ENCODE peak calls at places on chromosomes 7 and 10, in ten cellular contexts. W, E, C, P, R, V, G, O, X and Z are unnamed samples.

GRCh38 chr10:45547207-45547606 is 125.4 kb downstream of the ZFAND4 start:
- DNase-seq in V (no peak), O (no peak), P (no peak), C (no peak), X (no peak), R (no peak), G (no peak), W (no peak), E (no peak), Z (no peak)

GRCh38 chr10:119642556-119643111 is 8.5 kb upstream of the BAG3 start:
- DNase-seq in E (no peak), C (no peak), X (no peak), W (no peak), R (no peak), O (no peak), G (no peak), V (no peak), P (no peak), Z (no peak)

GRCh38 chr7:124996778-124997177 is 67.2 kb upstream of the POT1 start:
- DNase-seq in G (no peak), P (no peak), E (no peak), R (no peak), W (no peak), C (no peak), X (no peak), O (no peak), V (no peak), Z (no peak)

GRCh38 chr10:27104919-27105318 is 4.6 kb upstream of the ANKRD26 start:
- DNase-seq in V (no peak), C (no peak), G (no peak), E (no peak), W (no peak), P (no peak), R (no peak), O (no peak), X (no peak), Z (no peak)

GRCh38 chr7:154927624-154928125 is 75.2 kb downstream of the PAXIP1 start:
- DNase-seq in E (peak; percentile 65), O (no peak), W (peak; percentile 39), V (peak; percentile 66), P (peak; percentile 87), G (peak; percentile 90), R (no peak), C (peak; percentile 89), X (peak; percentile 88), Z (peak; percentile 98)

GRCh38 chr7:26526288-26526587 is 234.6 kb downstream of the SNX10 start:
- DNase-seq in C (no peak), X (no peak), O (no peak), E (no peak), R (no peak), W (no peak), G (no peak), V (no peak), P (no peak), Z (no peak)

GRCh38 chr10:129972966-129973673 is 9.0 kb upstream of the EBF3 start:
- DNase-seq in V (no peak), C (no peak), R (no peak), G (no peak), X (no peak), W (no peak), P (no peak), E (no peak), O (no peak), Z (no peak)

GRCh38 chr10:30818854-30819253 is 189.3 kb upstream of the LYZL2 start:
- DNase-seq in R (no peak), E (no peak), C (peak; percentile 72), V (no peak), P (no peak), W (no peak), G (no peak), O (peak; percentile 91), X (no peak), Z (no peak)

GRCh38 chr7:36021367-36021766 is 131.7 kb upstream of the EEPD1 start:
- DNase-seq in V (no peak), X (no peak), C (no peak), E (no peak), P (no peak), G (no peak), R (no peak), W (no peak), O (peak; percentile 62), Z (no peak)

GRCh38 chr10:112221545-112221944 is 38.0 kb upstream of the GPAM start:
- DNase-seq in E (no peak), C (no peak), W (no peak), O (no peak), P (peak; percentile 33), R (no peak), V (no peak), X (no peak), G (no peak), Z (no peak)
- TF ChIP-seq POLR2A in E (no peak), C (no peak), W (no peak), O (no peak), P (no peak), R (no peak), V (no peak), X (no peak), G (no peak), Z (no peak)

GRCh38 chr10:11742009-11742778 is at the start of gene ECHDC3:
- DNase-seq in E (peak; percentile 73), V (peak; percentile 21), C (no peak), X (peak; percentile 73), O (peak; percentile 92), W (no peak), G (peak; percentile 38), R (peak; percentile 88), P (no peak), Z (no peak)
- TF ChIP-seq POLR2A in E (no peak), V (no peak), C (no peak), X (no peak), O (no peak), W (peak; percentile 83), G (no peak), R (no peak), P (no peak), Z (peak; percentile 42)

GRCh38 chr10:73908853-73909611 is 1.9 kb upstream of the PLAU start:
- DNase-seq in P (peak; percentile 100), R (no peak), O (no peak), C (peak; percentile 71), V (peak; percentile 81), X (no peak), W (peak; percentile 63), E (no peak), G (peak; percentile 49), Z (no peak)

GRCh38 chr10:73909716-73910115 is 1.2 kb upstream of the PLAU start:
- DNase-seq in C (no peak), W (no peak), P (no peak), G (no peak), V (no peak), E (no peak), R (no peak), X (no peak), O (no peak), Z (no peak)

GRCh38 chr10:73911553-73912004 is 647 bp downstream of the PLAU start:
- DNase-seq in P (peak; percentile 43), G (no peak), W (no peak), O (peak; percentile 88), X (no peak), R (no peak), E (no peak), C (no peak), V (no peak), Z (no peak)

GRCh38 chr10:73910401-73910763 is 550 bp upstream of the PLAU start:
- DNase-seq in R (no peak), W (no peak), E (no peak), V (no peak), X (no peak), P (peak; percentile 43), G (no peak), O (no peak), C (no peak), Z (no peak)

GRCh38 chr10:73910764-73911552 is at the start of gene PLAU:
- DNase-seq in V (no peak), E (peak; percentile 40), P (peak; percentile 57), G (no peak), X (peak; percentile 44), O (peak; percentile 92), W (no peak), R (peak; percentile 65), C (peak; percentile 74), Z (peak; percentile 27)
- TF ChIP-seq POLR2A in V (peak; percentile 88), E (no peak), P (peak; percentile 94), G (no peak), X (no peak), O (no peak), W (peak; percentile 19), R (no peak), C (no peak), Z (no peak)

GRCh38 chr10:12198156-12198555 is 2.2 kb downstream of the CDC123 start:
- DNase-seq in V (no peak), E (no peak), P (no peak), W (no peak), C (no peak), O (no peak), X (no peak), R (no peak), G (no peak), Z (no peak)

GRCh38 chr10:12194752-12195271 is 879 bp downstream of the NUDT5 start:
- DNase-seq in W (no peak), O (peak; percentile 89), P (peak; percentile 31), V (no peak), G (peak; percentile 24), R (no peak), C (peak; percentile 79), X (peak; percentile 35), E (peak; percentile 30), Z (peak; percentile 26)

GRCh38 chr10:12196531-12197211 is 683 bp downstream of the CDC123 start:
- DNase-seq in O (no peak), W (no peak), C (no peak), X (no peak), P (no peak), V (no peak), R (no peak), G (no peak), E (no peak), Z (no peak)

GRCh38 chr10:12195281-12195602 is 449 bp downstream of the NUDT5 start:
- DNase-seq in O (no peak), G (no peak), C (no peak), X (no peak), P (no peak), W (no peak), E (no peak), R (no peak), V (no peak), Z (no peak)

DNA sequence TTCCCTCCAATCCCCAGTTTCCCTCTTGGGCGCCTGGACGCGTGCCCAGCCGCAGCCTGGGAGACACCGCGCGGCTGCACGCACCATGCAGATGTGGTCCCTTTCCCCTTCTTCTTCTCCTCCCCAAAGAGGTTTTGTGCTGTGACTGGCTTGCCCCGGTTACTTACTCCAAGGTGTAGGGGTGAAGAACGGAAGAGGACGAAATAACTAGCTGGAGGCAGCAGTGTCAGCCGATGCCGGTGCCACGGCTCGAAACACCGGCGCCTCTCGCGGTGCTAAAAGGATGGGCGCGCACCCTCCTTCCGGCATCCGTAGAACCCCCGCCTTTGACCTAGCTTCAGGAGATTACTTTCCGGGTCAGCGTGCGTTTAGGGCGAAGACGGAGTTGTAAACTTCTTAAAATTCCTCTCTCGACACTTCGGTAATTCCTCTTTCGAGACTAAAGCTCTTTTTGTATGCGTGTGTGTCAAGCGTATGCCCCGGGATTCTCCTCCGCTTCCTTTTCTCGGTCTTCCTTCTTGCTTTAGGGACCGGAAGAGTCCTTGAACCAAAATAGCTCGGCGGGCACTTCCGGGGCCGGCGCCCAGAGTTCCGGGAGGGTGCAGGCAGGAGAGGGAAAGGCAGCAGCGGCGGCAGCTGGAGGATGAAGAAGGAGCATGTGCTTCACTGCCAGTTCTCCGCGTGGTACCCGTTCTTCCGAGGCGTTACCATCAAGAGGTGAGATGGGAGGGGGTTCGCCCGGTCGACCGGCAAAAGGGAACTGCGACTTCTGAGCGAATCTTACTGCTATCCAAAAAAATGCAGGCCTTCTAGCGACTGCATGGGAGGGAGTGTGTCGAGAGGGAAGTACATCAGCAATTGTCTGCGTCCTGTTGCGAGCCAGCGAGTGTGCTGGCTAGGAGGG is at the start of the genes CDC123 and NUDT5:
- DNase-seq in X (peak; percentile 86), W (peak; percentile 81), G (peak; percentile 86), C (peak; percentile 93), O (peak; percentile 97), P (peak; percentile 88), E (peak; percentile 83), V (peak; percentile 91), R (peak; percentile 72), Z (peak; percentile 58)
- TF ChIP-seq POLR2A in X (no peak), W (peak; percentile 95), G (peak; percentile 2), C (no peak), O (no peak), P (no peak), E (no peak), V (peak; percentile 80), R (peak; percentile 76), Z (peak; percentile 28)